ENCODE peak calls at places on chromosomes 2 and 18, in nine cellular contexts. L is lower lobe of right lung, T is PC-9, N is neural progenitor cell, V is IMR-90, E is ovary, I is body of pancreas, A is upper lobe of left lung, K is psoas muscle. M is an unnamed sample. For H3K4me1 and H3K36me3, the result is how much of the 10 kb centered on the place peaks cover.

GRCh38 chr2:233117351-233117750 is 57.2 kb downstream of the INPP5D start:
- DNase-seq in A (no peak), L (no peak), K (no peak), N (no peak), E (no peak), T (no peak), I (no peak), V (no peak), M (no peak)

GRCh38 chr18:69689081-69689759 is 258.5 kb downstream of the CD226 start:
- DNase-seq in N (no peak), I (no peak), A (no peak), K (no peak), T (no peak), V (peak), L (no peak), E (no peak), M (peak)

GRCh38 chr2:30862054-30862651 is 54.9 kb upstream of the CAPN13 start:
- DNase-seq in V (peak), N (peak), T (peak), E (no peak), A (peak), K (no peak), L (peak), I (peak), M (peak)

GRCh38 chr18:58443671-58444070 is 185.2 kb downstream of the ALPK2 start:
- DNase-seq in L (no peak), V (no peak), E (no peak), K (no peak), A (no peak), T (no peak), I (no peak), N (peak), M (no peak)

GRCh38 chr18:61662726-61663125 is 230.1 kb downstream of the RNF152 start:
- DNase-seq in L (no peak), I (no peak), K (no peak), N (no peak), A (no peak), E (no peak), T (no peak), V (no peak), M (no peak)

GRCh38 chr2:191202881-191203397 is 42.3 kb upstream of the MYO1B start:
- DNase-seq in L (no peak), A (no peak), T (no peak), N (no peak), E (no peak), I (no peak), K (peak), V (peak), M (peak)

GRCh38 chr2:115118306-115118705 is 675.9 kb downstream of the DPP10 start:
- DNase-seq in L (no peak), T (no peak), V (no peak), E (no peak), K (no peak), I (no peak), A (no peak), N (no peak), M (no peak)

GRCh38 chr2:44770221-44771187 is 171.0 kb upstream of the SIX3 start:
- DNase-seq in N (peak), T (no peak), A (no peak), L (no peak), K (no peak), I (no peak), E (no peak), V (no peak), M (no peak)

GRCh38 chr2:1617425-1618021 is 126.8 kb downstream of the PXDN start:
- DNase-seq in V (no peak), I (no peak), K (no peak), E (no peak), L (no peak), N (no peak), T (peak), A (no peak), M (no peak)

GRCh38 chr18:61738488-61738887 is 154.3 kb downstream of the RNF152 start:
- DNase-seq in T (no peak), V (peak), A (peak), N (no peak), K (no peak), I (no peak), E (no peak), L (no peak), M (peak)

GRCh38 chr2:230819433-230819832 is 45.3 kb upstream of the ITM2C start:
- DNase-seq in N (no peak), A (no peak), T (no peak), K (no peak), L (no peak), V (no peak), I (no peak), E (no peak), M (no peak)

GRCh38 chr2:119249855-119250775 is 26.5 kb downstream of the STEAP3 start:
- DNase-seq in N (no peak), E (no peak), V (no peak), I (peak), L (no peak), K (no peak), A (peak), T (no peak), M (no peak)

GRCh38 chr18:12318334-12318697 is 10.3 kb downstream of the TUBB6 start:
- DNase-seq in N (no peak), L (no peak), A (no peak), T (no peak), E (no peak), V (no peak), K (no peak), I (no peak), M (no peak)

GRCh38 chr18:24015897-24016631 is 1.5 kb downstream of the TTC39C start:
- DNase-seq in I (no peak), A (no peak), V (no peak), T (no peak), K (no peak), L (no peak), E (no peak), N (peak), M (no peak)

GRCh38 chr2:218290316-218291261 is 1.7 kb downstream of the TMBIM1 start:
- DNase-seq in V (no peak), K (no peak), N (no peak), I (no peak), E (no peak), T (no peak), L (no peak), A (peak), M (no peak)

GRCh38 chr2:33134086-33134763 is 187.5 kb downstream of the LTBP1 start:
- DNase-seq in K (peak), A (peak), N (peak), V (peak), T (no peak), L (no peak), I (peak), E (peak), M (peak)

GRCh38 chr18:27411911-27412310 is 226.8 kb upstream of the CHST9 start:
- DNase-seq in A (no peak), I (no peak), V (no peak), T (peak), E (no peak), L (no peak), N (no peak), K (no peak), M (peak)

GRCh38 chr2:12397861-12398260 is 318.9 kb upstream of the TRIB2 start:
- DNase-seq in N (no peak), L (no peak), I (no peak), V (no peak), A (no peak), K (peak), E (no peak), T (no peak), M (no peak)

GRCh38 chr18:8091042-8091441 is 518.2 kb upstream of the RAB12 start:
- DNase-seq in E (no peak), A (no peak), N (no peak), L (no peak), K (no peak), I (no peak), V (no peak), T (no peak), M (no peak)

GRCh38 chr2:128302011-128302743 is 16.5 kb downstream of the HS6ST1 start:
- DNase-seq in L (no peak), I (no peak), N (no peak), A (no peak), V (no peak), T (peak), K (peak), E (no peak), M (no peak)
- H3K4me1 ChIP-seq in L (half or more), I (half or more), N (under half), A (under half), V (half or more), T (half or more), K (under half), E (under half), M (under half)

DNA sequence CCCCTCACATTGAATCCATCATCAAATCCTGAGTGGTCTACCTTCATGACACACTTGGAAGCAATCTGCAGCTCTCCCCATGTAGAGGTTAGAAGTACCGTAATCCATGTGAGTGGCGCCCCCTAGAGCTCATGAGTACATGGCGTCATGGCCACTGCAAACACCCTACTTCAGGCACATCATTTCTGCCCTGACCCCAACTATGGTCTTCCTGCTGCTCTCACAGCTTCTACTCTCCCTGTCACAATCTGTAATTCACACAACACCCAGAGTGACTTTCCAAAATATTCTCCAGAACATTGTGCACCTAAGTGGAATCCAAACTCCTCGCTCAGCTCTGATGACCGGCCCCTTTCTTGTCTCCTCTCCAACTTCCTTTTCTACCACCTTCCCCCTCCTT is 141.9 kb downstream of the ANKRD44 start:
- DNase-seq in L (peak), K (peak), E (peak), V (peak), T (no peak), A (peak), I (peak), N (peak), M (peak)
- TF ChIP-seq CTCF in L (peak), K (peak), E (no peak), V (peak), T (peak), A (peak), I (peak), N (peak), M (peak)

GRCh38 chr18:46706968-46707367 is 49.9 kb downstream of the ST8SIA5 start:
- DNase-seq in L (no peak), E (no peak), A (no peak), V (no peak), T (peak), N (no peak), K (no peak), I (no peak), M (no peak)
- H3K36me3 ChIP-seq in L (under half), E (under half), A (under half), V (under half), T (under half), N (under half), K (under half), I (under half), M (under half)

DNA sequence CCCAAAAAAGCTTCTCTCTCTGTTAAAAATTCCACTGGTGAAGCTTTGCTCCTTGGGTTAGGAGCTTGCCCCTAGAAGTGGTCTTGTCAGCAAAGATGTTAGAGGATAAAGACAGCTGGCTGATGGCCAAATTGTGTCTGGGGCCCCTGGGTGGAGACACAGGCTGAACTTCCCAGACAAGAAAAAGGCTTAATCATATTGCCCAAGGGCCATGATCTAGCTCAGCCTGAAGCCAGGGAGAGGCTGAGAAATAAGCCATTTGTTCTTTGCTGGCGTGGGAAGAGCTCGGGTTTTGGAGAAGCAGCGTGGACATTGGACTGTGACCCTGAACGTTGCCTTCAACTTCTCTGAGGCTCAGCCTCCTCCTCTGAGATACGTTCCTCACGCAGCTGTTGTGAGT is 153.0 kb downstream of the ZFP36L2 start:
- DNase-seq in A (no peak), K (no peak), T (peak), E (no peak), I (no peak), V (peak), N (no peak), L (no peak), M (peak)
- H3K4me1 ChIP-seq in A (half or more), K (half or more), T (half or more), E (under half), I (under half), V (under half), N (under half), L (half or more), M (under half)

DNA sequence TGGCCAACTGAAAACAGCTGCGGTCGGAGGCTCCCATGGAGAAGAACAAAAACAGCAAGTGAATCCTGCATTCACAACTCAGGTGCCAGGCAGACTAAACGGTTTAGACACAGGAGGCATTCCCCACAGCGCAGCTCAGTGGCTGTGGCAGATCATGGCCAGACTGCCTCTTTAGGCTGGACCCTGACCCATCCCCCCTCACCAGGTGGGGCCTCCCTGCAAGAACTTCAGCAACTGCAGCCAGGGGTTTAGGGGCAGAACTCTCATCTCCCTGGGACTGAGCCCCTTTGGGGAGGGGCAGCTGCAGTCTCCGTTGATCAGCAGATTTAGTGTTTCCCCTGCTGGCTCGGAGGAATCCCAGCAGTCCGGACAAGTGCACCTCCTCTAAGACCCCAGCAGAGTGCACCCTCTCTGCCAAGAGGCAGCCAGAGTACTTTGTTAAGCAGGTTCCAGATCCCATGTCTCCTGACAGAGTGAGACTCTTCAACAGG is 346.7 kb downstream of the SS18 start:
- DNase-seq in V (no peak), E (no peak), K (no peak), A (no peak), N (peak), I (no peak), T (no peak), L (no peak), M (peak)
- TF ChIP-seq CTCF in V (no peak), E (no peak), K (no peak), A (no peak), N (peak), I (no peak), T (no peak), L (no peak), M (no peak)

GRCh38 chr2:108458082-108458481 is 9.1 kb downstream of the GCC2 start:
- DNase-seq in L (no peak), V (no peak), I (no peak), T (no peak), A (no peak), E (no peak), N (no peak), K (no peak), M (no peak)
- H3K36me3 ChIP-seq in L (half or more), V (under half), I (under half), T (under half), A (under half), E (under half), N (under half), K (half or more), M (under half)

DNA sequence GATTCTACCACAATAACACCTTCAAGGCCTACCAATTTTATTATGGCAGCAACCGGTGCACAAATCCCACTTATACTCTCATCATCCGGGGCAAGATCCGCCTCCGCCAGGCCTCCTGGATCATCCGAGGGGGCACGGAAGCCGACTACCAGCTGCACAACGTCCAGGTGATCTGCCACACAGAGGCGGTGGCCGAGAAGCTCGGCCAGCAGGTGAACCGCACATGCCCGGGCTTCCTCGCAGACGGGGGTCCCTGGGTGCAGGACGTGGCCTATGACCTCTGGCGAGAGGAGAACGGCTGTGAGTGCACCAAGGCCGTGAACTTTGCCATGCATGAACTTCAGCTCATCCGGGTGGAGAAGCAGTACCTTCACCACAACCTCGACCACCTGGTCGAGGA is 17.1 kb downstream of the APCDD1 start:
- DNase-seq in T (no peak), A (no peak), N (no peak), E (peak), K (no peak), I (no peak), V (no peak), L (no peak), M (no peak)
- H3K4me1 ChIP-seq in T (under half), A (under half), N (under half), E (under half), K (under half), I (under half), V (under half), L (under half), M (under half)

GRCh38 chr2:99085400-99085799 is 56.1 kb upstream of the C2orf15 start:
- DNase-seq in V (no peak), N (peak), L (no peak), I (no peak), K (no peak), A (no peak), E (no peak), T (no peak), M (peak)
- TF ChIP-seq CTCF in V (peak), N (peak), L (peak), I (peak), K (peak), A (peak), E (no peak), T (peak), M (peak)

M was measured in cardiac muscle cell.